ENCODE peak calls at places on chromosomes 5 and 9, in ten cellular contexts. X is T1000; I is CD4-positive, alpha-beta memory T cell; R is COR-L47; B is AG09319; L is H7; H is progenitor cell of endocrine pancreas; G is HEK293T; V is ecto neural progenitor cell; K is OCI-LY7. C is an unnamed sample.

GRCh38 chr5:138305797-138306196 is 25.8 kb downstream of the CDC25C start:
- DNase-seq in K (no peak), V (no peak), B (no peak), X (no peak), H (no peak), G (no peak), I (no peak), L (no peak), R (peak; percentile 68), C (no peak)

GRCh38 chr5:141680751-141681201 is 1.3 kb downstream of the ARAP3 start:
- DNase-seq in G (no peak), I (no peak), V (peak; percentile 80), H (no peak), K (no peak), R (no peak), L (peak; percentile 95), B (no peak), X (no peak), C (peak; percentile 85)

GRCh38 chr9:12838546-12838945 is 63.7 kb downstream of the LURAP1L start:
- DNase-seq in V (no peak), B (no peak), G (no peak), K (no peak), L (no peak), I (no peak), H (no peak), R (no peak), X (no peak), C (no peak)

GRCh38 chr9:107237873-107238272 is 45.2 kb upstream of the RAD23B start:
- DNase-seq in G (no peak), B (no peak), X (no peak), V (no peak), K (no peak), L (no peak), I (no peak), H (no peak), R (no peak), C (no peak)

GRCh38 chr9:3526903-3527652 is 1.3 kb upstream of the RFX3 start:
- DNase-seq in V (peak; percentile 69), R (peak; percentile 81), K (peak; percentile 79), X (no peak), G (peak; percentile 5), B (no peak), L (no peak), I (peak; percentile 84), H (no peak), C (no peak)

GRCh38 chr5:154642499-154643245 is 112.5 kb upstream of the LARP1 start:
- DNase-seq in V (no peak), G (peak; percentile 55), L (peak; percentile 45), X (no peak), R (no peak), I (no peak), K (no peak), B (no peak), H (no peak), C (no peak)

GRCh38 chr5:137954131-137954879 is 65.0 kb downstream of the PKD2L2 start:
- DNase-seq in X (no peak), B (peak; percentile 37), I (no peak), R (no peak), H (no peak), L (no peak), K (no peak), V (no peak), G (no peak), C (no peak)

GRCh38 chr5:41404757-41405156 is 105.6 kb downstream of the PLCXD3 start:
- DNase-seq in V (no peak), L (no peak), I (no peak), X (no peak), R (no peak), H (no peak), G (no peak), K (no peak), B (no peak), C (no peak)

GRCh38 chr5:159826351-159827222 is 89.7 kb upstream of the ADRA1B start:
- DNase-seq in B (no peak), V (no peak), G (no peak), R (no peak), I (no peak), X (no peak), K (peak; percentile 3), H (no peak), L (no peak), C (peak; percentile 47)